ENCODE peak calls at places on chromosomes 12 and 14, in six cellular contexts. R is mesothelial cell of epicardium, K is neural crest cell, U is AG04449, H is RWPE1, J is tibial nerve. A is an unnamed sample.

GRCh38 chr12:48356041-48356768 is 5.5 kb upstream of the ZNF641 start:
- DNase-seq in U (no peak), J (no peak), R (no peak), H (peak), K (no peak), A (no peak)

GRCh38 chr12:3004655-3005565 is 45.7 kb downstream of the TEAD4 start:
- DNase-seq in J (no peak), H (peak), U (no peak), R (no peak), K (no peak), A (no peak)

GRCh38 chr14:96792003-96792402 is 5.2 kb upstream of the VRK1 start:
- DNase-seq in J (no peak), R (no peak), U (no peak), K (no peak), H (no peak), A (no peak)

GRCh38 chr14:98234208-98234607 is 1037.8 kb downstream of the BCL11B start:
- DNase-seq in H (peak), R (no peak), U (no peak), K (no peak), J (no peak), A (no peak)

GRCh38 chr14:61346793-61347192 is 25.4 kb downstream of the PRKCH start:
- DNase-seq in H (no peak), R (no peak), U (no peak), K (no peak), J (no peak), A (no peak)

GRCh38 chr12:90280564-90281058 is 572.0 kb upstream of the ATP2B1 start:
- DNase-seq in H (no peak), U (no peak), R (no peak), J (no peak), K (no peak), A (no peak)

GRCh38 chr12:98162906-98163678 is 352.3 kb upstream of the TMPO start:
- DNase-seq in U (no peak), K (no peak), J (no peak), H (no peak), R (no peak), A (no peak)

GRCh38 chr12:78406776-78407335 is 457.7 kb upstream of the SYT1 start:
- DNase-seq in K (no peak), J (no peak), U (no peak), R (no peak), H (no peak), A (no peak)

GRCh38 chr12:29589271-29589670 is 91.8 kb upstream of the OVCH1 start:
- DNase-seq in R (no peak), H (no peak), U (no peak), K (no peak), J (no peak), A (no peak)

GRCh38 chr14:50018236-50019210 is 97.8 kb downstream of the VCPKMT start:
- DNase-seq in R (no peak), K (no peak), U (no peak), J (no peak), H (peak), A (no peak)

GRCh38 chr14:52650774-52651173 is 44.6 kb downstream of the ERO1A start:
- DNase-seq in R (no peak), U (no peak), K (no peak), H (no peak), J (no peak), A (no peak)
- TF ChIP-seq CTCF in R (no peak), U (no peak), K (no peak), H (no peak), J (no peak), A (no peak)

GRCh38 chr12:6891637-6892036 is 13.0 kb upstream of the LRRC23 start:
- DNase-seq in H (no peak), U (no peak), J (no peak), R (no peak), K (no peak), A (no peak)
- TF ChIP-seq CTCF in H (no peak), U (no peak), J (no peak), R (no peak), K (no peak), A (no peak)

DNA sequence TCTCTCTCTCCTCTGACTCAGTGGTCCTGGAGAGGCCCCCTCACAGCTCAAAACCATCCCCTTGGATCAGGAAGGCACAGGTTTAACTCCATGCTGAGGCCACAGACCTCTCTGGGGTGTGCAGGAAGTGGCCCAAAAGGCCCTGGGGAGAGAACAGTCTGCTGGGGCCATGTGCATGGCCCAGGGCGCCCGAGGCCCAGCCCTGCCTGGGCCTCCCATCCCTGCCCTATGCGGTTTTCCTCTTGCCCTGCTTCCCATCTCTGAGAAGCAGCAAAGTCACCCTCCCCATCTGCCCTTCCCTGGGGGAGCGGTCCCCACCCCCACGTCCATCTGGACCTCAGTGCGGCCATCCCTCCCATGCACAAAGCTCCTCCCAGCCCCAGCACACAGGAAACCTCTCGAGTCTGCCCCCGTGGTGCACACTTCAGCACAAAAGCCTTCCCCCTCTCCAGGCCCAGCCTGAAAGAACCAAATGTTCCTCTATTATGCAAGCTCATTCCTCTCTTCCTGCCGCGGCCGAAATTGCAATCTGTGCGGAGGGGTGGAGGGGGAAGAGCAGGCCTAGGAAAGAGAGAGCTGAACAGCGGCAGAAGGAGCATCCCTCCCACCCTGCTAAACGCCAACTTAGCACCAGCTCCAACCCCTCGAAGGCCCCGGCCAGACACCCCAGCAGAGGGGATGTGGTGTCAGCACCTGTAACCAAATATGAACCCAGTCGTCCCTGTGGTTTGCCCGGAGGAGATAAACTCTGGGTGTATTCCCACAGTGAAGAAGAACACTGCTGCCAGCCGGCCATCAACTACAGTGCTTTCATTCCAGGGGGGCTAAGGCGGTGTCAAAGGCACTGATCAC is 108.5 kb downstream of the SCARB1 start:
- DNase-seq in J (peak), H (peak), R (no peak), K (peak), U (no peak), A (peak)
- TF ChIP-seq CTCF in J (no peak), H (no peak), R (no peak), K (no peak), U (no peak), A (no peak)

GRCh38 chr14:77409131-77409533 is 14.2 kb downstream of the NOXRED1 start:
- DNase-seq in U (no peak), R (no peak), H (no peak), J (no peak), K (no peak), A (no peak)
- TF ChIP-seq CTCF in U (peak), R (no peak), H (peak), J (no peak), K (peak), A (no peak)

GRCh38 chr12:106845910-106846309 is 71.4 kb downstream of the RIC8B start:
- DNase-seq in J (no peak), H (no peak), U (no peak), R (no peak), K (no peak), A (no peak)

GRCh38 chr12:106840217-106840616 is 65.7 kb downstream of the RIC8B start:
- DNase-seq in U (peak), K (no peak), H (no peak), J (no peak), R (no peak), A (no peak)

GRCh38 chr12:106837782-106838181 is 63.3 kb downstream of the RIC8B start:
- DNase-seq in U (no peak), J (no peak), R (no peak), H (no peak), K (no peak), A (no peak)

GRCh38 chr12:106839343-106839742 is 64.9 kb downstream of the RIC8B start:
- DNase-seq in J (no peak), H (no peak), U (no peak), R (no peak), K (no peak), A (no peak)

GRCh38 chr12:106841471-106842302 is 67.2 kb downstream of the RIC8B start:
- DNase-seq in H (peak), R (no peak), J (no peak), K (peak), U (no peak), A (no peak)
- TF ChIP-seq CTCF in H (peak), R (peak), J (peak), K (peak), U (peak), A (no peak)

DNA sequence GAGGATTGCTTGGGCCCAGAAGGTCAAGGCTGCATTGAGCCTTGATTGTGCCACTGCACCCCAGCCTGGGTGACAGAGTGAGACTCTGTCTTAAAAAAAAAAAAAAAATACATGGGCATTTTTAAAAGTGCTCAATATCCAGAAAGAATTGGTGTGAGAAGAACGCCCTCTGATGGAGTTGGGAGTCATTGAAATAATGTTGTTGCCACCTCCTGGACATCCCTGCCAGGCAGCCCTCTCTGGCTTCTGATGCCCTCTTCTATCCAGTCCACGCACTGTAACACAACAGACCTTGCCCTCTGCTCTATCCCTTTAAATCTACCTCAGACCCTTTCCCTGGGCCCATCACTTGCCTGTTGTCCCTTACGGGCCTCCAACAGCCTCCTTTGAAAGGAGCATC is 4.9 kb downstream of the PTGDR start:
- DNase-seq in J (no peak), U (no peak), H (no peak), R (no peak), K (no peak), A (no peak)
- TF ChIP-seq CTCF in J (no peak), U (peak), H (no peak), R (no peak), K (peak), A (no peak)

GRCh38 chr12:129067482-129067881 is 214.2 kb downstream of the GLT1D1 start:
- DNase-seq in K (no peak), R (no peak), J (no peak), H (no peak), U (no peak), A (no peak)
- TF ChIP-seq CTCF in K (peak), R (no peak), J (no peak), H (no peak), U (no peak), A (no peak)

GRCh38 chr14:33676135-33676566 is 274.7 kb downstream of the EGLN3 start:
- DNase-seq in K (peak), H (peak), J (no peak), U (no peak), R (no peak), A (no peak)
- TF ChIP-seq CTCF in K (peak), H (no peak), J (no peak), U (peak), R (no peak), A (no peak)

DNA sequence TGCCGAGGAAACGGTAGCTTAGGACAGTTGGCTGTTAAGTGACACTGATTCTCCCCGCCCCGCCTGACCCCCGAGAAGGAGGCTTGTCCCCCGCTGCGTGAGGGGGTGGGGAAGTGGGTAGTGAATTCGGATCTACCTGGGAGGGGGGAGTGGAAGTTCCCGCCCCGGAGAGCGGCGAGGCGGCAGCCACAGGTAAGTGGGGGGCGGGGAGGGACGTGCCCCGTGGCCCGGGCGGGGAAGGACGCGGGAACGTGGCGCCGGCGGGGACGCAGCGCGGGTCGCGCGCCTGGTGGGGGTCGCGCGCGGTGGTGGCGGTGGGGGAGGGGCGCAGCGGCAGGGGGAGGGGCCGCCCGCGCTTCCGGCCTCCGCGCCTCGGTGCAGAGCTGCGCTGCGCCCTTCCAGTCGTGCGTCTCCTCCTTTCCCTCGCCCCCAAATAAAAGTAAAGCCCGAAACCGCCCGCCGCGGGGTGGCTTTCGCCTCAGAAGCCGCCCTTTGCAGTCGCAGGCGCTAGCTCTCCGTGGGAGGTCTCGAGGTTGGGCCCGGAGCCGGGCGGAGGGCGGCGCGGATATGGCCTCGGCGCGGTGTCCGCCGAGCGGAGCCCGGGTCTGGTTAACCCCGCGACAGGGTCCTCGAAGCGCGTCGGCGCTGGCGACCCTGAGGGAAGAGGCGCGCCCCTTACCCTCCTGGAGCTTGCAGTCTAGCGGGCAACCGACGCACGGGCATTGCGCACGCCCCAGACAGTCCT is 387 bp downstream of the ATF1 start:
- DNase-seq in U (no peak), R (peak), J (no peak), H (no peak), K (peak), A (peak)
- TF ChIP-seq CTCF in U (no peak), R (no peak), J (no peak), H (no peak), K (no peak), A (no peak)

DNA sequence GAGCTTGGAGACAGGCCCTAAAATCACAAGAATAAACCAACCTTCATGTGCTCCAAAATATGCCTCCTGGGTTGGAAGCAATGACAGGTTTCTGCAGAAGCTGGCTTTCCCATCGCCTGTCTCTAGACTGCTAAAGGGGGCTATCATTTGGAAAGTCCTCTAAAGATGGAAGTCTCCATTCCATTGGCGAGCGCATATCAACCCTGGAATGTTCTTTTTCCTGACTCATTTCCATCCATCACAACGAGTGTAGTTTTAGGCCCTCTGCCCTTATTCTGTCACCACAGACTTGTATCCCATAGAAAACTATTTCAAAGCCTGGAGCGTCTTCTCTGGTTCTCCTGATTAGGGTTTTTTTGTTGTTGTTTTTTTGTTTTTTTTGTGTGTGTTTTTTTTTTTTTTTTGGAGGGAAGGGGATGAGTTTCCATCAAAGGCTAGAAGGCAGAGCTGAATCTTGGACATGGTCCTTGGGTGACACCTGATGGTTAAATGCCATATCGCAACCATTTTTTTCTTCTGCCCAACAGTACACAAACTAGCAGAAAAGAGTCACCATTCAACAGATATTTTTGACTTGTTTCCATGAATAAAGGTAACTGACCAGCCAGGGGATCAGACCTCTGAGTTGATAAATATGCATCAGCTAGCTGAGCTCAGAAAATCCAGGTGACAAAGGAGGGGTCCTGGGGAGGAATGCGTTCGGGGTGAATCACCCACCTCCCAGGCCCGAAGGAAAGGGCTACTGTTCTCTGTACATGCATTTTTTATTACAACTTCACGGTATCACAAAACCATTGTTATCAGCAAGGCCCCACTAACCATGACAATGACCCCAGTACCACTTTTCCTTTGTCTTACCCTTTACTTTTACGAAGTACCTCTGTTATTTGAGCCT is 40.5 kb downstream of the KCNA5 start:
- DNase-seq in R (no peak), K (peak), H (peak), U (no peak), J (no peak), A (no peak)
- TF ChIP-seq CTCF in R (peak), K (peak), H (peak), U (peak), J (peak), A (no peak)

A was measured in omental fat pad.